ENCODE peak calls at places on chromosomes 4 and X, in nine cellular contexts. T, V, U, F, Z, A, Y, H and E are unnamed samples.

GRCh38 chrX:75303795-75304194 is 29.9 kb downstream of the UPRT start:
- DNase-seq in T (no peak), V (no peak), U (no peak), F (no peak), Z (no peak), A (no peak), Y (peak), H (no peak), E (no peak)

GRCh38 chrX:81259008-81259713 is 57.3 kb downstream of the SH3BGRL start:
- DNase-seq in T (no peak), V (no peak), U (no peak), F (no peak), Z (no peak), A (no peak), Y (peak), H (no peak), E (no peak)

GRCh38 chrX:53223955-53224859 is 800 bp downstream of the KDM5C start:
- DNase-seq in T (no peak), V (no peak), U (no peak), F (no peak), Z (no peak), A (peak), Y (peak), H (no peak), E (no peak)

GRCh38 chr4:102268355-102268754 is 76.9 kb downstream of the SLC39A8 start:
- DNase-seq in T (no peak), V (no peak), U (no peak), F (no peak), Z (no peak), A (no peak), Y (no peak), H (no peak), E (no peak)

GRCh38 chr4:75672461-75673026 is 667 bp downstream of the G3BP2 start:
- DNase-seq in T (peak), V (peak), U (peak), F (peak), Z (peak), A (peak), Y (peak), H (peak), E (peak)

GRCh38 chr4:31094474-31094873 is 374.3 kb downstream of the PCDH7 start:
- DNase-seq in T (no peak), V (no peak), U (no peak), F (no peak), Z (no peak), A (no peak), Y (no peak), H (no peak), E (no peak)

GRCh38 chr4:2075171-2075986 is 16.3 kb downstream of the NAT8L start:
- DNase-seq in T (peak), V (no peak), U (peak), F (no peak), Z (peak), A (peak), Y (no peak), H (no peak), E (no peak)

GRCh38 chr4:95114521-95114920 is 356.8 kb downstream of the BMPR1B start:
- DNase-seq in T (no peak), V (no peak), U (no peak), F (no peak), Z (no peak), A (no peak), Y (no peak), H (no peak), E (no peak)

GRCh38 chr4:56575820-56576429 is 70.3 kb downstream of the ARL9 start:
- DNase-seq in T (no peak), V (no peak), U (no peak), F (no peak), Z (no peak), A (peak), Y (no peak), H (no peak), E (no peak)

GRCh38 chr4:158811704-158812103 is 42.9 kb downstream of the FNIP2 start:
- DNase-seq in T (no peak), V (no peak), U (no peak), F (peak), Z (no peak), A (no peak), Y (peak), H (no peak), E (peak)

GRCh38 chr4:103774326-103774725 is 54.5 kb upstream of the TACR3 start:
- DNase-seq in T (no peak), V (no peak), U (no peak), F (no peak), Z (no peak), A (no peak), Y (no peak), H (no peak), E (no peak)

GRCh38 chr4:103778221-103778620 is 58.4 kb upstream of the TACR3 start:
- DNase-seq in T (no peak), V (no peak), U (no peak), F (no peak), Z (no peak), A (no peak), Y (no peak), H (no peak), E (no peak)

DNA sequence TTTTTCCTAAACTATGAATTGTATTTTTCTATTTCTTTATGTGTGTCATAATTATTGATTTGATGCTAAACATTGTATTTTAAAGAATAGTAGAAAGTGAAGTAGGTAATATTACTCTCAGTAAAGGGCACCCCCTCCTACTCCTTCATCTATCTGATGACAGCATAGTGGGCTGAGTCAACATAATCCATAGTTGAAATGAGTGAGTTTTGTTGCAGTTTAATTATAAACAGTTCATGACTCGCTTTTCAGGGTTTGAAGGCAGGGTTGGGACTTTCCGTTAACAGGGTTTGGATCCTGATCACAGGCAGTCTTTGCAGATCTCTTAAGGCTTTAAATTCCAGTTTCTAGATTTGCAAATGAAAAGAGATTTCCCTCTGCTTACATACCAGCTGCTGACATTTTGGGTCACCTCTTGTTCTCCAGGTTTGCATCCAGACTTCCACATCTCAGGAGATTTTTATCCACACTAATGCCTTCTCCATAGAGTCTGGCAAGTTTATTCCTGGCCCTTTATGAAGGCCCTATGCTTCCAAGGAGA is 54.0 kb upstream of the TACR3 start:
- DNase-seq in T (no peak), V (no peak), U (no peak), F (no peak), Z (no peak), A (no peak), Y (no peak), H (no peak), E (no peak)
- H3K27ac ChIP-seq in T (no peak), V (no peak), U (no peak), F (no peak), Z (no peak), A (no peak), Y (no peak), H (no peak), E (no peak)

DNA sequence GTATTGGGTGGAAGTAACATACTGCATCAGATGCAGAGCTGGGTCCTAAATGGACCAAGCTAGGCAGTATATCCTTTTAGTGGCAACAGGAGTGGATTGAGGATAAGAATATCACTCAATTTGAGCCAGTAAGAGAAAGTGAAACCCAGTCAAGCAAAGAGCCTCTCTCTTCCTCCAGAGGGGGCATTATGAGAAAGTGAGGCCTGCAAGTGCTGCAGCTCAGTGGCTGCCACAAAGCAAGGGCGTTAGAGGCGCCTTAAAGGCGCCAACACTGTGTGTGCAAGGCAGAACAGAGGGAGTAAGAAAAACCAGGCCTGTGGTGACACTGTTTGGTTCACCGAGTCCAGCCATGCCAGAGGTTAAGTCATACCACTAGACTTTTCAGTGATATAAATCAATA is 17.5 kb downstream of the STX18 start:
- DNase-seq in T (peak), V (no peak), U (no peak), F (no peak), Z (no peak), A (no peak), Y (no peak), H (no peak), E (no peak)
- TF ChIP-seq CTCF in T (peak), V (no peak), U (no peak), F (no peak), Z (no peak), A (no peak), Y (peak), H (no peak), E (no peak)

DNA sequence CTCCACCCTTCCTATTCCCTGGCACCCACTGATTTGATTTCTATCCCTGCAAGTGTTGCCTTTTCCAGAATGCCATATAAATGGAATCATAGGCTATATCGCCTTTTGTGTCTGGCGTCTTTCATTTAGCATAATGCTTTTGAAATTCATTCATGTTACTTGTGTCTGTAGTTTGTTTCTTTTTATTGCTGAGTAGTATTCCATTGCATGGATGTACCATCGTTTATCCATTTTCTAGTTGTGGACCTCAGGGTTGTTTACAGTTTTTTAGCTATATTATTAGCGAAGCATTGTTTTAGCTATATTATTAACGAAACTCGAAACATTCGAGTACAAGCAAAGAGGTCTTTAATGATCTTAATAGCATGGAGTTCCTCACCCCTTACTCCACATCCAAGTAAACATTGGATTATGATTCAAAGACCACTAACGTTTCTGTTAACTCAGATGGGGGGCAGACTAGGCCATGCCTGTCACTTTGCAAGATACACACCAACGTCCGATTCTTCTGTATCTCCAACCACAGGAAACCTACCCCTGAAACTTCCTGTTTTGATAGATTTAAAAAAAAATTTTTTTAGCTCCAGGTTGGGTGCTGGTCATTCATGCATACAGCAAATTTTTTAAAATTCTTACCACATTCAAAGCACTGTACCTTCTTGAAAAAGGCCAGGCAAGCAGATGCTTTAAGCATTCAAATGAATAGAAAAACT is 1.1 kb downstream of the DCK start:
- DNase-seq in T (no peak), V (no peak), U (no peak), F (no peak), Z (no peak), A (no peak), Y (no peak), H (no peak), E (no peak)
- H3K27ac ChIP-seq in T (no peak), V (no peak), U (peak), F (no peak), Z (no peak), A (peak), Y (no peak), H (peak), E (no peak)

GRCh38 chr4:1014395-1015167 is 3.2 kb downstream of the FGFRL1 start:
- DNase-seq in T (no peak), V (no peak), U (no peak), F (no peak), Z (no peak), A (no peak), Y (no peak), H (no peak), E (no peak)
- TF ChIP-seq CTCF in T (no peak), V (no peak), U (no peak), F (no peak), Z (no peak), A (no peak), Y (no peak), H (no peak), E (no peak)

DNA sequence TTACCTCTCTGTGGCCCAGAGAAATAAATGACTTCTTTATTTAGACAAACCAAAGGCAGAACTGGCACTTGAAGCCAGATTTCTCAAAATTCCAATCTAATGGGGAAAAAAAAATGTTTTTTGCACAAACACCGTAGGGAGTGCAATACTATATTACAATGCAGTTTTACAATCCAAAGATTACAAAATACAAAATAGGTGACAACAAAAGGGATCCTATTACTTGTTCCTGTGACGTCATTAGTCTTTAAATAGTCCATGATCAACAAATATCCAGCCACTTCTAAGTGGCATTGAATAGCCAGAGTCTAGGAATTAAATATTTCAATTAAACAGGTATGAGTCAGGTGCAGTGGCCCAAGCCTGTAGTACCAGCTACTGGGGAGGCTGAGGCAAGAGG is 3.0 kb upstream of the APBB2 start:
- DNase-seq in T (no peak), V (no peak), U (no peak), F (no peak), Z (no peak), A (no peak), Y (no peak), H (no peak), E (no peak)
- H3K27ac ChIP-seq in T (no peak), V (peak), U (peak), F (no peak), Z (peak), A (peak), Y (no peak), H (no peak), E (peak)

GRCh38 chr4:99886146-99886545 is 8.1 kb downstream of the LAMTOR3 start:
- DNase-seq in T (no peak), V (no peak), U (no peak), F (no peak), Z (no peak), A (peak), Y (peak), H (peak), E (no peak)

GRCh38 chr4:99887837-99888236 is 6.4 kb downstream of the LAMTOR3 start:
- DNase-seq in T (no peak), V (no peak), U (no peak), F (no peak), Z (no peak), A (no peak), Y (no peak), H (no peak), E (no peak)

GRCh38 chr4:99879458-99879857 is 14.8 kb downstream of the LAMTOR3 start:
- DNase-seq in T (no peak), V (no peak), U (no peak), F (no peak), Z (no peak), A (no peak), Y (no peak), H (no peak), E (no peak)

GRCh38 chr4:99885687-99886086 is 8.5 kb downstream of the LAMTOR3 start:
- DNase-seq in T (no peak), V (no peak), U (no peak), F (no peak), Z (no peak), A (no peak), Y (no peak), H (no peak), E (no peak)

GRCh38 chr4:99885063-99885664 is 9.1 kb downstream of the LAMTOR3 start:
- DNase-seq in T (peak), V (no peak), U (no peak), F (no peak), Z (no peak), A (no peak), Y (peak), H (peak), E (no peak)
- TF ChIP-seq CTCF in T (peak), V (peak), U (peak), F (no peak), Z (peak), A (peak), Y (peak), H (peak), E (peak)